ENCODE peak calls at places on chromosomes 1 and 21, in five cellular contexts. X is GM12878, R is HepG2, F is K562, S is H1. I is an unnamed sample.

GRCh38 chr1:206540044-206540758 is 32.9 kb downstream of the RASSF5 start:
- DNase-seq in X (no peak), S (no peak), R (no peak), F (no peak), I (no peak)

GRCh38 chr21:29125199-29125598 is 5.2 kb upstream of the MAP3K7CL start:
- DNase-seq in S (no peak), R (no peak), X (peak), F (no peak), I (no peak)

GRCh38 chr1:50352428-50352827 is 70.8 kb downstream of the DMRTA2 start:
- DNase-seq in S (no peak), F (no peak), R (no peak), X (no peak), I (no peak)

GRCh38 chr1:9592510-9593075 is 3.9 kb downstream of the TMEM201 start:
- DNase-seq in F (no peak), S (no peak), R (no peak), X (no peak), I (no peak)

GRCh38 chr1:156356262-156356874 is 12.6 kb upstream of the RHBG start:
- DNase-seq in R (no peak), F (no peak), X (no peak), S (no peak), I (no peak)

GRCh38 chr21:37509802-37510393 is 143.3 kb downstream of the DYRK1A start:
- DNase-seq in F (no peak), X (no peak), S (no peak), R (no peak), I (no peak)

GRCh38 chr1:92933459-92933858 is 27.8 kb downstream of the DIPK1A start:
- DNase-seq in F (no peak), X (no peak), R (no peak), S (no peak), I (no peak)

GRCh38 chr1:159993911-159994310 is 37.9 kb downstream of the PIGM start:
- DNase-seq in F (no peak), R (no peak), X (no peak), S (no peak), I (no peak)

GRCh38 chr1:229430761-229431269 is 3.1 kb downstream of the ACTA1 start:
- DNase-seq in S (peak), R (no peak), X (no peak), F (peak), I (peak)

GRCh38 chr1:115245227-115245626 is 92.8 kb downstream of the NGF start:
- DNase-seq in F (no peak), R (no peak), S (no peak), X (no peak), I (no peak)

GRCh38 chr21:46457801-46458314 is 833 bp upstream of the DIP2A start:
- DNase-seq in F (peak), S (no peak), X (no peak), R (peak), I (peak)

GRCh38 chr1:30334767-30335166 is 388.6 kb downstream of the MATN1 start:
- DNase-seq in X (no peak), F (no peak), S (no peak), R (no peak), I (no peak)

GRCh38 chr1:161199506-161200119 is 759 bp upstream of the ADAMTS4 start:
- DNase-seq in X (no peak), F (peak), R (no peak), S (no peak), I (peak)

GRCh38 chr21:31203371-31204054 is 140.5 kb downstream of the TIAM1 start:
- DNase-seq in F (no peak), S (no peak), R (no peak), X (no peak), I (no peak)

GRCh38 chr1:156857532-156857931 is 1.4 kb downstream of the INSRR start:
- DNase-seq in X (no peak), F (no peak), S (no peak), R (no peak), I (no peak)

GRCh38 chr1:65904681-65905083 is 112.0 kb downstream of the PDE4B start:
- DNase-seq in S (no peak), F (peak), X (no peak), R (no peak), I (no peak)

GRCh38 chr1:39639333-39640130 is at the start of gene HEYL:
- DNase-seq in F (peak), X (no peak), S (peak), R (peak), I (peak)

GRCh38 chr1:241156231-241156965 is 200.6 kb downstream of the RGS7 start:
- DNase-seq in S (no peak), R (no peak), X (no peak), F (no peak), I (no peak)

GRCh38 chr21:45003331-45004058 is 63.7 kb downstream of the SLX9 start:
- DNase-seq in R (peak), S (no peak), X (no peak), F (no peak), I (no peak)

GRCh38 chr1:109789771-109790170 is 26.0 kb upstream of the EPS8L3 start:
- DNase-seq in R (no peak), X (no peak), F (no peak), S (no peak), I (no peak)

GRCh38 chr1:196723325-196724185 is 51.1 kb upstream of the CFHR3 start:
- DNase-seq in F (peak), S (peak), R (peak), X (no peak), I (peak)

GRCh38 chr1:167135281-167135840 is 41.5 kb downstream of the STYXL2 start:
- DNase-seq in X (no peak), S (no peak), F (no peak), R (no peak), I (no peak)

GRCh38 chr1:159985456-159985855 is 31.4 kb upstream of the SLAMF9 start:
- DNase-seq in F (no peak), S (no peak), R (no peak), X (no peak), I (no peak)

GRCh38 chr1:162654915-162655620 is 22.8 kb downstream of the DDR2 start:
- DNase-seq in F (no peak), R (no peak), S (no peak), X (no peak), I (no peak)

GRCh38 chr1:3533051-3534048 is 78.0 kb downstream of the MEGF6 start:
- DNase-seq in R (peak), F (peak), S (no peak), X (no peak), I (peak)

GRCh38 chr1:228101994-228102790 is 933 bp downstream of the C1orf35 start:
- DNase-seq in X (no peak), R (no peak), S (no peak), F (peak), I (peak)

GRCh38 chr1:29043270-29043971 is 80.3 kb downstream of the TMEM200B start:
- DNase-seq in S (no peak), X (no peak), F (no peak), R (no peak), I (no peak)

GRCh38 chr1:157177701-157178380 is 39.6 kb upstream of the ETV3 start:
- DNase-seq in F (no peak), X (no peak), R (no peak), S (no peak), I (no peak)

GRCh38 chr1:114701931-114702330 is 6.6 kb upstream of the AMPD1 start:
- DNase-seq in S (no peak), F (no peak), R (no peak), X (no peak), I (no peak)

GRCh38 chr1:239429163-239429562 is 42.8 kb downstream of the CHRM3 start:
- DNase-seq in S (no peak), F (no peak), X (no peak), R (no peak), I (no peak)

GRCh38 chr1:6594977-6595740 is 7.5 kb downstream of the KLHL21 start:
- DNase-seq in X (no peak), S (no peak), F (no peak), R (no peak), I (no peak)

GRCh38 chr1:113940365-113941244 is 11.5 kb downstream of the HIPK1 start:
- DNase-seq in S (no peak), F (no peak), X (no peak), R (no peak), I (no peak)

GRCh38 chr21:46022551-46023107 is 41.1 kb downstream of the COL6A1 start:
- DNase-seq in F (peak), R (peak), X (no peak), S (no peak), I (no peak)

GRCh38 chr1:46289134-46289494 is 14.3 kb downstream of the LRRC41 start:
- DNase-seq in X (no peak), R (no peak), F (no peak), S (no peak), I (no peak)

GRCh38 chr1:46285730-46286477 is 17.5 kb downstream of the LRRC41 start:
- DNase-seq in F (no peak), X (no peak), R (no peak), S (peak), I (peak)

GRCh38 chr1:46281021-46281420 is 22.4 kb downstream of the LRRC41 start:
- DNase-seq in X (no peak), R (no peak), F (no peak), S (no peak), I (no peak)

GRCh38 chr1:46288485-46289133 is 14.8 kb downstream of the LRRC41 start:
- DNase-seq in F (no peak), X (no peak), R (no peak), S (no peak), I (peak)

GRCh38 chr1:46284597-46285564 is 18.5 kb downstream of the LRRC41 start:
- DNase-seq in X (no peak), F (no peak), R (no peak), S (no peak), I (no peak)
- TF ChIP-seq CREB1 in X (no peak), F (no peak), R (no peak), S (no peak), I (no peak)

GRCh38 chr1:154360288-154360687 is 35.0 kb downstream of the ATP8B2 start:
- DNase-seq in X (no peak), R (no peak), S (no peak), F (no peak), I (no peak)
- H3K4me2 ChIP-seq in X (no peak), R (no peak), S (no peak), F (no peak), I (no peak)

DNA sequence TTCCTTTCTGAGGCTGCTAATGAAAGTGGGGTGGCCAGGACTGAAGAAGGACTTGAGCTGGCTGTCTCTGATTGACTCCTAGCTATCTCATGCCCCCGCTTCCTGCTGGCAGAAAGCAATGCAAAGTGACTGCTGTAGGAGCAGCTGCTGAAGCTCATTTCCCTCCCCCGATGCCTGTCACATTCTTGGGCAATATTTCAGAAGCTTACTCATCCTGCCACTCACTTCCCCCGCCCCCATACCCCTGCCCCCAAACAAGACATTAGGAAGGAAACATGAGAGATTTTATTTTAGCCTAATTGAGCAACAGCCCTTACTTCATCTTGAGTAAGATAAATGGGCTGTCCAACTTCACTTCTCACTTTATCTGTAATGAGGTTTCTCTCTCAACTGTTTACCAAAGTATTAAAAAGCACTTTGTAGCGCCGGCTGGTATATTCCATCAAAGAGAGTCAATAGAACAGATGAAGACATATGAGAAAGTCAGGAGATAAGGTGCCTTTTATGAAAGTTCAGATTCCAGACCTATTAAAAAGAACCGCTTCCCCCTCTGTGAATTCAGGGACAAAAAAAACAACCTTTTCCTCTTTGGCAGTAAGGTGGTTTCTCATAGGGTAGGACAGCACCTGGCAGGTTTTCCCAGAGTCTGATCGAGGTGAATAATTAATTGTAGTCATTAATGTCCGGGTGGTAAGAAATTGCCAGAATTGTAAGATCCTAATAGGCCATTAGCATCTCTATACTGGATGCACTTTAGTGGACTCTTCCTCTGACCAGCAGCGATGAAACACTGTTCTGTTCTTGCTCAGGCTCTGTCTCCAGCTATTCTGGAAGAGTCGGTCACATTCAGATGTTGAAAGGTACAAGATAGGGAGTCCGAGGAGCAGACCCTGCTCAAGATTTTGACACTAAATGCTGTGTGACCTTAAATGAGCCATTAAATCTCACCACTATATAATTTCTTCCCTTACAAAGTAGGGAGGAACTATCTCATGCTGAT is 70.2 kb downstream of the SH3GLB1 start:
- DNase-seq in S (peak), X (peak), R (peak), F (peak), I (peak)
- TF ChIP-seq CREB1 in S (no peak), X (no peak), R (peak), F (no peak), I (no peak)

GRCh38 chr1:43011020-43011419 is 52.4 kb upstream of the SLC2A1 start:
- DNase-seq in F (peak), R (peak), X (no peak), S (no peak), I (no peak)

GRCh38 chr1:43007377-43008105 is 48.9 kb upstream of the SLC2A1 start:
- DNase-seq in R (no peak), F (no peak), X (no peak), S (no peak), I (peak)

GRCh38 chr1:43008425-43009108 is 49.9 kb upstream of the SLC2A1 start:
- DNase-seq in R (peak), F (no peak), X (no peak), S (peak), I (peak)

GRCh38 chr1:43008106-43008424 is 49.4 kb upstream of the SLC2A1 start:
- DNase-seq in F (no peak), S (no peak), X (no peak), R (no peak), I (no peak)

DNA sequence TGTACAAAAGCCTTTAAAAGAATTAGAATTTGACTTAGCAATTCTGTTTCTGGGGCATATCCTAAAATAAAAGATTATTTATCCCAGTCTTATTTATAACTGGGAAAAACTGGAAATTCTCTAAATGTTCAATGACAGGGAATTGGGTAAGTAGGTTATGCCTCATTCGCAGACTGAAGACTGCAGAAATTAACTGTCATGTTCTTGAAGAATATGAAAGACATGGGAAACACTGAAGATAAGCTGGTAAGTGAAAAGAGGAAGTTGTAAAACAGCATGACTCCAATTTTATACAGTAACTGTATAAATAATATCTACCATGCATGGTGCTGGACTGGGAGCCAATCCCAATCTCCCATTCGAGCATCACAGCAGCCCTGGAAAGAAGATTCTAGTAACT is 50.6 kb upstream of the SLC2A1 start:
- DNase-seq in F (no peak), S (no peak), X (no peak), R (no peak), I (no peak)
- H3K4me2 ChIP-seq in F (no peak), S (peak), X (no peak), R (peak), I (peak)

GRCh38 chr1:12516741-12517140 is 101.3 kb downstream of the DHRS3 start:
- DNase-seq in F (no peak), X (no peak), R (no peak), S (no peak), I (no peak)

GRCh38 chr1:12521096-12521495 is 96.9 kb downstream of the DHRS3 start:
- DNase-seq in S (no peak), X (no peak), F (no peak), R (no peak), I (no peak)

GRCh38 chr1:12515234-12515633 is 102.8 kb downstream of the DHRS3 start:
- DNase-seq in X (no peak), S (no peak), R (no peak), F (no peak), I (no peak)

GRCh38 chr1:12519708-12520364 is 98.2 kb downstream of the DHRS3 start:
- DNase-seq in F (no peak), R (no peak), S (no peak), X (no peak), I (no peak)

GRCh38 chr1:12518956-12519707 is 98.9 kb downstream of the DHRS3 start:
- DNase-seq in S (no peak), R (no peak), F (no peak), X (no peak), I (no peak)
- TF ChIP-seq CREB1 in S (no peak), R (no peak), F (no peak), X (no peak), I (no peak)

DNA sequence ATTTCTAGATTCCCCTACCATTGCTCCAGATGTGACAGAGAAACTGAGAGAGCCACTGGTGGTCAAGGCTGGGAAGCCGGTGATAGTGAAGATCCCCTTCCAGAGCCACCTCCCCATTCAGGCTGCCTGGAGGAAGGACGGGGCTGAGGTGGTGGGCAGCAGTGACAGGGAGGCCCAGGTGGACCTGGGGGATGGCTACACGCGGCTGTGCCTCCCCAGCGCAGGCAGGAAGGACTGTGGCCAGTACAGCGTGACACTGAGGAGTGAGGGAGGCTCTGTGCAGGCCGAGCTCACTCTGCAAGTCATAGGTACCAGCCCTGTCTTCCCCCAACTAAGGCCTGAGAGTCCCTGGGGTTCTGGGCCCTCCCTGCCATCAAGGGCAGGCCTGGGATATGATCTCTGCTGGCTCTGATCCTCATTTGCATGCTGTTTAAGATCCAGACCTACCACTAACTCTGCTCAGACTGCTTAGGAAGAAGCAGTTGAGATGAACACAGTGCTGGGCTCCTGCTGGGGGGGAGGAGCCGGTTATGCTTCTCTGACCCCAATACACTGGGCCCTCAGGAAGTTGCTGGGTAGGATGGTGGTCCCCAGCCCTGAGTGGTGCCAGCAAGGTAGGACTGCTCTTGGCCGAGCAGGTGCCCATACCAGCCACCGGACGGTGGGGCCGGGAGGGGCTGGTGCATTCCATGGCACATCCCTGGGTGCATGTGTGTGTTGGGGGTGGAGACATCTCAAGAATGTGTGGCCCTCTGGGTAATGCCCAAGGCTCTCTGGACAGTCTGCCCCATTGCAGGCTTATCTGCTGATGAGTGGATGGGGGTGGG is 25.1 kb downstream of the IGFN1 start:
- DNase-seq in X (no peak), R (no peak), S (no peak), F (no peak), I (no peak)
- H3K4me2 ChIP-seq in X (no peak), R (no peak), S (no peak), F (no peak), I (no peak)